ENCODE peak calls at places on chromosomes 4 and X, in eight cellular contexts. D, I, J, W, K, V, X and P are unnamed samples.

GRCh38 chrX:9662148-9662547 is 103.5 kb downstream of the GPR143 start:
- DNase-seq in D (no peak), I (peak), J (no peak), W (no peak), K (no peak), V (no peak), X (no peak), P (no peak)

GRCh38 chr4:98522603-98523395 is 135.6 kb downstream of the TSPAN5 start:
- DNase-seq in D (no peak), I (peak), J (peak), W (peak), K (no peak), V (no peak), X (no peak), P (peak)

GRCh38 chr4:151438154-151438553 is 29.2 kb downstream of the FHIP1A start:
- DNase-seq in D (no peak), I (no peak), J (no peak), W (no peak), K (no peak), V (no peak), X (no peak), P (no peak)

GRCh38 chr4:37763164-37763444 is 63.4 kb upstream of the PGM2 start:
- DNase-seq in D (no peak), I (no peak), J (no peak), W (no peak), K (no peak), V (no peak), X (no peak), P (no peak)

GRCh38 chr4:136241221-136241986 is 1290.9 kb downstream of the PCDH18 start:
- DNase-seq in D (no peak), I (no peak), J (no peak), W (no peak), K (no peak), V (no peak), X (no peak), P (no peak)

GRCh38 chrX:51272638-51273037 is 60.0 kb upstream of the NUDT10 start:
- DNase-seq in D (no peak), I (no peak), J (no peak), W (no peak), K (no peak), V (no peak), X (no peak), P (no peak)

GRCh38 chrX:66632473-66632872 is 6.4 kb downstream of the EDA2R start:
- DNase-seq in D (no peak), I (peak), J (no peak), W (peak), K (no peak), V (no peak), X (no peak), P (no peak)

GRCh38 chr4:144578681-144579080 is 67.3 kb upstream of the HHIP start:
- DNase-seq in D (no peak), I (peak), J (no peak), W (no peak), K (no peak), V (no peak), X (no peak), P (no peak)

GRCh38 chrX:98607739-98608138 is 1724.0 kb downstream of the RPA4 start:
- DNase-seq in D (no peak), I (no peak), J (no peak), W (no peak), K (no peak), V (no peak), X (no peak), P (no peak)

GRCh38 chr4:187732524-187732923 is 263.0 kb upstream of the ZFP42 start:
- DNase-seq in D (no peak), I (peak), J (no peak), W (no peak), K (no peak), V (no peak), X (no peak), P (no peak)

GRCh38 chrX:25226151-25226550 is 210.4 kb upstream of the ARX start:
- DNase-seq in D (no peak), I (no peak), J (no peak), W (no peak), K (peak), V (no peak), X (no peak), P (no peak)

GRCh38 chr4:1686440-1687036 is 2.4 kb upstream of the FAM53A start:
- DNase-seq in D (no peak), I (no peak), J (no peak), W (no peak), K (no peak), V (no peak), X (no peak), P (peak)

GRCh38 chrX:47576021-47576898 is 6.0 kb upstream of the TIMP1 start:
- DNase-seq in D (no peak), I (no peak), J (no peak), W (no peak), K (no peak), V (no peak), X (no peak), P (no peak)